ENCODE peak calls at places on chromosome 2, in four cellular contexts. M, J, F and Y are unnamed samples.

GRCh38 chr2:69149631-69150215 is 136.7 kb downstream of the ANTXR1 start:
- DNase-seq in J (no peak), F (no peak), M (no peak), Y (peak)

GRCh38 chr2:46645681-46646162 is 166.4 kb downstream of the TMEM247 start:
- DNase-seq in M (no peak), J (peak), F (no peak), Y (no peak)

GRCh38 chr2:26284132-26284531 is 39.4 kb downstream of the HADHB start:
- DNase-seq in F (no peak), M (no peak), J (peak), Y (no peak)

GRCh38 chr2:100949377-100949776 is 52.7 kb upstream of the RPL31 start:
- DNase-seq in M (no peak), F (no peak), J (no peak), Y (no peak)

GRCh38 chr2:23694058-23695045 is 232.6 kb downstream of the ATAD2B start:
- DNase-seq in F (no peak), J (no peak), M (no peak), Y (no peak)

GRCh38 chr2:177322801-177323261 is 58.3 kb upstream of the NFE2L2 start:
- DNase-seq in J (peak), M (no peak), F (no peak), Y (no peak)

GRCh38 chr2:238564286-238564920 is 137.7 kb downstream of the ASB1 start:
- DNase-seq in J (no peak), M (no peak), F (no peak), Y (no peak)

GRCh38 chr2:71071681-71072398 is 3.4 kb downstream of the NAGK start:
- DNase-seq in J (peak), M (no peak), F (peak), Y (no peak)

GRCh38 chr2:203740741-203741363 is 34.4 kb downstream of the CD28 start:
- DNase-seq in J (no peak), F (no peak), M (no peak), Y (no peak)

GRCh38 chr2:124836415-124836814 is 811.3 kb downstream of the CNTNAP5 start:
- DNase-seq in J (no peak), M (no peak), F (no peak), Y (no peak)

GRCh38 chr2:217846321-217846743 is 156.5 kb downstream of the TNS1 start:
- DNase-seq in F (no peak), M (no peak), J (no peak), Y (no peak)

GRCh38 chr2:106963156-106963555 is 77.2 kb upstream of the ST6GAL2 start:
- DNase-seq in J (no peak), M (no peak), F (no peak), Y (no peak)

GRCh38 chr2:234795272-234795920 is 156.4 kb upstream of the SH3BP4 start:
- DNase-seq in F (no peak), M (no peak), J (no peak), Y (no peak)

GRCh38 chr2:138415891-138416494 is 85.6 kb upstream of the SPOPL start:
- DNase-seq in J (peak), F (no peak), M (no peak), Y (no peak)

GRCh38 chr2:135004005-135004746 is 43.1 kb downstream of the MAP3K19 start:
- DNase-seq in M (peak), F (peak), J (peak), Y (peak)